ENCODE peak calls at places on chromosome 18, in seven cellular contexts. G is activated naive CD4-positive, alpha-beta T cell treated with anti-CD3 and anti-CD28 coated beads for 36 hours; N is HEK293T; T is CD4-positive, alpha-beta T cell; Z is H54; M is activated T-cell treated with anti-CD3 and anti-CD28 coated beads for 1 hour; R is activated CD4-positive, alpha-beta T cell treated with anti-CD3 and anti-CD28 coated beads, Interleukin-2, amount 50 U/mL, for 4 hours. D is an unnamed sample.
A peak's percentile ranks its signal among the peaks of the same experiment; 100 is the strongest.

GRCh38 chr18:56637897-56638231 is 528 bp downstream of the TXNL1 start:
- DNase-seq in G (peak; percentile 18), T (no peak), M (no peak), N (no peak), Z (no peak), R (no peak), D (peak; percentile 5)

GRCh38 chr18:59537581-59537980 is 159.6 kb downstream of the CCBE1 start:
- DNase-seq in T (no peak), N (no peak), G (no peak), Z (no peak), M (no peak), R (no peak), D (no peak)

GRCh38 chr18:23134780-23135678 is at the start of gene CABLES1:
- DNase-seq in N (peak; percentile 75), T (no peak), Z (peak; percentile 69), R (peak; percentile 1), G (peak; percentile 38), M (no peak), D (peak; percentile 64)

GRCh38 chr18:32770181-32770650 is 2.6 kb downstream of the KLHL14 start:
- DNase-seq in M (no peak), T (no peak), N (no peak), G (no peak), R (no peak), Z (no peak), D (no peak)

GRCh38 chr18:32595735-32596134 is 125.1 kb upstream of the GAREM1 start:
- DNase-seq in R (no peak), Z (no peak), M (no peak), N (no peak), T (no peak), G (no peak), D (no peak)

GRCh38 chr18:10771053-10771709 is 245.4 kb downstream of the NAPG start:
- DNase-seq in G (peak; percentile 6), R (no peak), N (no peak), T (no peak), M (no peak), Z (no peak), D (no peak)

GRCh38 chr18:56130481-56130880 is 507.9 kb downstream of the TXNL1 start:
- DNase-seq in T (no peak), M (no peak), G (no peak), N (no peak), Z (no peak), R (no peak), D (no peak)

GRCh38 chr18:9868857-9869712 is 16.7 kb upstream of the TXNDC2 start:
- DNase-seq in G (no peak), N (no peak), M (no peak), T (no peak), Z (no peak), R (no peak), D (no peak)

GRCh38 chr18:35178260-35178659 is 62.6 kb upstream of the ZNF397 start:
- DNase-seq in R (no peak), G (peak; percentile 55), Z (peak; percentile 28), M (no peak), T (no peak), N (no peak), D (no peak)

GRCh38 chr18:24014986-24015896 is 687 bp downstream of the TTC39C start:
- DNase-seq in Z (peak; percentile 18), G (peak; percentile 66), M (peak; percentile 40), N (peak; percentile 68), R (peak; percentile 42), T (peak; percentile 47), D (peak; percentile 42)

GRCh38 chr18:79818036-79818435 is 20.3 kb downstream of the KCNG2 start:
- DNase-seq in G (no peak), T (no peak), R (no peak), N (no peak), Z (no peak), M (no peak), D (no peak)

GRCh38 chr18:25560369-25560768 is 208.4 kb upstream of the ZNF521 start:
- DNase-seq in Z (no peak), N (no peak), M (no peak), R (no peak), G (no peak), T (no peak), D (no peak)

GRCh38 chr18:79852561-79853302 is 55.0 kb downstream of the KCNG2 start:
- DNase-seq in T (no peak), M (no peak), N (no peak), R (no peak), G (no peak), Z (no peak), D (no peak)

GRCh38 chr18:36829362-36830140 is 624 bp downstream of the KIAA1328 start:
- DNase-seq in M (no peak), R (no peak), N (peak; percentile 46), T (no peak), G (no peak), Z (no peak), D (no peak)

GRCh38 chr18:36348331-36348730 is 50.8 kb downstream of the FHOD3 start:
- DNase-seq in T (no peak), R (no peak), M (no peak), Z (no peak), N (no peak), G (no peak), D (no peak)

GRCh38 chr18:26634631-26635030 is 86.3 kb upstream of the KCTD1 start:
- DNase-seq in M (no peak), Z (no peak), T (no peak), G (no peak), R (no peak), N (no peak), D (no peak)

GRCh38 chr18:41604964-41605363 is 350.1 kb upstream of the PIK3C3 start:
- DNase-seq in G (no peak), M (no peak), T (no peak), R (no peak), N (no peak), Z (no peak), D (no peak)

GRCh38 chr18:79765491-79766245 is 32.1 kb upstream of the KCNG2 start:
- DNase-seq in G (no peak), N (no peak), Z (no peak), M (no peak), T (no peak), R (no peak), D (no peak)

GRCh38 chr18:44852216-44852615 is 171.5 kb downstream of the SETBP1 start:
- DNase-seq in T (no peak), G (no peak), R (no peak), N (no peak), Z (no peak), M (no peak), D (no peak)

GRCh38 chr18:3235846-3236245 is 11.8 kb upstream of the MYL12A start:
- DNase-seq in M (no peak), N (no peak), G (no peak), T (no peak), Z (no peak), R (no peak), D (no peak)

D was measured in endothelial cell.